ENCODE peak calls at places on chromosomes 1 and 21, in four cellular contexts. E, M, I and L are unnamed samples.

GRCh38 chr1:229342305-229342901 is 444 bp downstream of the CCSAP start:
- DNase-seq in E (peak; percentile 79), M (no peak), I (peak; percentile 89), L (peak; percentile 66)

GRCh38 chr1:63723618-63724017 is 50.2 kb upstream of the ROR1 start:
- DNase-seq in E (no peak), M (no peak), I (no peak), L (no peak)

GRCh38 chr1:201375169-201375568 is 2.3 kb downstream of the TNNT2 start:
- DNase-seq in E (no peak), M (no peak), I (no peak), L (no peak)

GRCh38 chr1:174692313-174692712 is 244.5 kb downstream of the GPR52 start:
- DNase-seq in E (no peak), M (no peak), I (no peak), L (no peak)

GRCh38 chr1:28010979-28011378 is 51.2 kb downstream of the XKR8 start:
- DNase-seq in E (no peak), M (no peak), I (no peak), L (no peak)

GRCh38 chr1:70431317-70431716 is 20.2 kb downstream of the CTH start:
- DNase-seq in E (no peak), M (no peak), I (no peak), L (no peak)

GRCh38 chr1:158969855-158970254 is 38.5 kb downstream of the PYHIN1 start:
- DNase-seq in E (no peak), M (no peak), I (no peak), L (no peak)

GRCh38 chr1:235649722-235650163 is at the start of gene GNG4:
- DNase-seq in E (no peak), M (no peak), I (peak; percentile 38), L (no peak)

GRCh38 chr1:225998560-225999226 is 450 bp downstream of the SDE2 start:
- DNase-seq in E (no peak), M (no peak), I (no peak), L (no peak)

GRCh38 chr1:221470000-221470698 is 271.7 kb downstream of the DUSP10 start:
- DNase-seq in E (no peak), M (no peak), I (no peak), L (no peak)

GRCh38 chr1:224700915-224701531 is 84.9 kb downstream of the CNIH3 start:
- DNase-seq in E (no peak), M (no peak), I (no peak), L (peak; percentile 44)

GRCh38 chr1:51168266-51168845 is 66.3 kb downstream of the C1orf185 start:
- DNase-seq in E (no peak), M (no peak), I (no peak), L (peak; percentile 32)

GRCh38 chr1:4752059-4752458 is 97.7 kb downstream of the AJAP1 start:
- DNase-seq in E (no peak), M (no peak), I (no peak), L (no peak)

GRCh38 chr1:230860617-230861384 is 7.5 kb downstream of the C1orf198 start:
- DNase-seq in E (no peak), M (no peak), I (no peak), L (peak; percentile 14)

GRCh38 chr1:210400043-210400840 is 71.5 kb downstream of the HHAT start:
- DNase-seq in E (peak; percentile 26), M (no peak), I (peak; percentile 54), L (peak; percentile 53)

GRCh38 chr1:193417420-193417819 is 231.0 kb upstream of the B3GALT2 start:
- DNase-seq in E (no peak), M (no peak), I (no peak), L (no peak)

GRCh38 chr21:44903054-44903685 is 17.5 kb downstream of the ITGB2 start:
- DNase-seq in E (no peak), M (no peak), I (no peak), L (no peak)

GRCh38 chr1:115123116-115123515 is 33.8 kb upstream of the TSPAN2 start:
- DNase-seq in E (no peak), M (peak; percentile 34), I (no peak), L (no peak)

GRCh38 chr21:37266515-37267221 is 466 bp downstream of the VPS26C start:
- DNase-seq in E (no peak), M (no peak), I (no peak), L (no peak)

GRCh38 chr1:156815307-156815826 is 1.3 kb downstream of the SH2D2A start:
- DNase-seq in E (peak; percentile 73), M (no peak), I (no peak), L (no peak)
- H3K4me3 ChIP-seq in E (no peak overlapping the region), M (peak overlapping the region; percentile 29), I (no peak overlapping the region), L (peak overlapping the region; percentile 57)

GRCh38 chr1:153544453-153545066 is 1.0 kb downstream of the S100A4 start:
- DNase-seq in E (no peak), M (peak; percentile 92), I (no peak), L (no peak)
- H3K4me3 ChIP-seq in E (peak overlapping the region; percentile 12), M (peak overlapping the region; percentile 61), I (no peak overlapping the region), L (peak overlapping the region; percentile 29)

DNA sequence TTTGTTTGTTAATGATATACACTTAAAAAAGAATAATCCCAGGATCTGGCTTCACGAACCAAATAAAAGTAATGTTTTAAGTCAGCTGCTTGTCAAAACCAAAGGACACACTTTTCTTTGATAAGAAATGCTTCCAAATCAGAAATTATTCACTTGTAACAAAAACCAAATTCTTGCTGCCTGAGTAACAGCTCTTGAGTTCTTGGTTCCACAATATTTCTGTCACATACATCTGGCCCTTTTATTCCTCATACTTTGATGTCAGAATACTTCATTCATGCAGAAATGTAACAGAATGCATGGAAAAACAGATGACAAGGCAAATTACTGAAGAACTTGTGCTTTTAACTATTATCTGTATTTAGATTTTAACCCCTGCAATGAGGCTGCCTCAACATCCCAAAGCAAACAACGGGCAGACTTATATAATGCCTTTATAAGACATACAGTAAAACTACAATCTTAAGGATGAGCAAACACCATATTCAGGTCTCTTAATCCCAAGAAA is 1.5 kb downstream of the VAMP4 start:
- DNase-seq in E (no peak), M (no peak), I (no peak), L (no peak)
- H3K4me3 ChIP-seq in E (no peak overlapping the region), M (no peak overlapping the region), I (no peak overlapping the region), L (no peak overlapping the region)

GRCh38 chr21:29305068-29305467 is 6.3 kb downstream of the BACH1 start:
- DNase-seq in E (no peak), M (no peak), I (no peak), L (no peak)
- H3K4me3 ChIP-seq in E (no peak overlapping the region), M (no peak overlapping the region), I (no peak overlapping the region), L (no peak overlapping the region)

GRCh38 chr1:34988147-34988546 is 3.0 kb upstream of the TMEM35B start:
- DNase-seq in E (no peak), M (no peak), I (no peak), L (no peak)
- H3K4me3 ChIP-seq in E (no peak overlapping the region), M (no peak overlapping the region), I (no peak overlapping the region), L (no peak overlapping the region)

DNA sequence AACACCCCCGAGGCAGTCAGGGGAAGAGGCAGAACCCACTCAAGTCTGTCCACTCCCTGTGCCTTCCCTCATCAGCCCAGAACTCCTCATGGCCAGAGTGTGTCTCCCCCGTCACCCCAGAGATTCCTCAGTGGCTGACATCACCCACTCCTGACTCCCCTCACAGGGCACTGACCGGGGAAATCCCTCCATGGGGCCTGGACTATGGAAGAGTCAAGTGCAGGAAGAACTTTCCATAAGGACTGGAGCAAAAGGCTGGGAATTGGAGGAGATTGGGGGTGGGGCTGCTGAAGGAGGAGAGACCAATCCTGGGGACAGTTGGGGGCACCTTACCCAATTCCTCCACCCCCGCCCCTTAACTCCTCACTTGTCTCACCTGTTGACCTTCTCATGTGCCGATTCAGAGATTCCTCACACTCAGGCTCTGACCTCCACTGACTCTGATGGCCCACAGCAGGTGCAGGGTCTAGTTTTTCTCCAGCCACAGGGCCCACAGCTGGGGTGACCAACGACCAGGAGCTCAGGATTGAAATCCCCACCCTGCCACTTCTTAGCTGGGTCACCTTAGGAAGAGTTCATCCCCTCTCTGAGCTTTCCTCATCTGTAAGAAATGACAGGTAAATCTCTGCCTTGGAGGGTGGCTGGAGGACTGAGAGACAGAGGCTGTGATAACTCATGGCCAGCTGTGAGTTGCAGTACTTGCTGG is 481 bp upstream of the EXTL1 start:
- DNase-seq in E (peak; percentile 24), M (no peak), I (no peak), L (no peak)
- H3K4me3 ChIP-seq in E (no peak overlapping the region), M (peak overlapping the region; percentile 27), I (no peak overlapping the region), L (no peak overlapping the region)

GRCh38 chr1:32757213-32757895 is 54.8 kb upstream of the SYNC start:
- DNase-seq in E (no peak), M (no peak), I (no peak), L (no peak)

GRCh38 chr1:32759521-32759980 is 57.0 kb upstream of the SYNC start:
- DNase-seq in E (no peak), M (no peak), I (peak; percentile 92), L (no peak)

GRCh38 chr1:32758795-32759430 is 56.3 kb upstream of the SYNC start:
- DNase-seq in E (no peak), M (no peak), I (no peak), L (no peak)

GRCh38 chr1:32759997-32760623 is 57.0 kb downstream of the YARS1 start:
- DNase-seq in E (peak; percentile 74), M (no peak), I (peak; percentile 96), L (no peak)

GRCh38 chr1:32758177-32758794 is 55.7 kb upstream of the SYNC start:
- DNase-seq in E (no peak), M (no peak), I (no peak), L (no peak)
- H3K4me3 ChIP-seq in E (no peak overlapping the region), M (no peak overlapping the region), I (no peak overlapping the region), L (no peak overlapping the region)

GRCh38 chr1:46538147-46538546 is 13.3 kb downstream of the KNCN start:
- DNase-seq in E (no peak), M (no peak), I (no peak), L (no peak)

GRCh38 chr1:46535063-46535462 is 16.4 kb downstream of the KNCN start:
- DNase-seq in E (no peak), M (no peak), I (no peak), L (no peak)

GRCh38 chr1:46539968-46540367 is 11.5 kb downstream of the KNCN start:
- DNase-seq in E (no peak), M (no peak), I (no peak), L (no peak)

GRCh38 chr1:46536527-46536926 is 14.9 kb downstream of the KNCN start:
- DNase-seq in E (no peak), M (no peak), I (no peak), L (no peak)

GRCh38 chr1:46537651-46538050 is 13.8 kb downstream of the KNCN start:
- DNase-seq in E (no peak), M (no peak), I (no peak), L (no peak)
- H3K4me3 ChIP-seq in E (no peak overlapping the region), M (no peak overlapping the region), I (no peak overlapping the region), L (no peak overlapping the region)

GRCh38 chr21:29407571-29407970 is 108.8 kb downstream of the BACH1 start:
- DNase-seq in E (no peak), M (no peak), I (no peak), L (no peak)
- H3K4me3 ChIP-seq in E (no peak overlapping the region), M (no peak overlapping the region), I (no peak overlapping the region), L (no peak overlapping the region)

DNA sequence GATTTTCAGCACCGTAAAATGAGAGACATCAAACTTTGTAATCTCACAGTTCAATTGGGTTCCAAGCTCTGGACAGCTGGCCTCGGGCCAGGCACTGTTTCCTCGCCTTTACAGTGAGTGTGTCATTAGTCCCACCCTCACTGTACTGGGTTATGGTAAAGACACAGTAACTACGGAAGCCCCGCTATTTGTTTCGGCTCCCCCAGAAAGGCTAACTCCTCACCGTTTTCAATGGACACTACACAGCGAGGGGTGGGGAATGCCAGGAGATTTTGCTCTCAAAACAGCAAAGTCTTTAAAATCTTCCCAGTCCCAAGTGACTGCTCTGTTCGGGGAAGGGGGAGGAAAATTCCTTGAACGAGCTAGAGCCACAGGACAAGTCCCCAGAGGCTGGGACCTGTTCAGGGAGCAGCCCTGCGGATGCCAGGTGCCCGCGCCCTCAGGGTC is 757 bp upstream of the SPSB1 start:
- DNase-seq in E (peak; percentile 64), M (no peak), I (peak; percentile 46), L (no peak)
- H3K4me3 ChIP-seq in E (peak overlapping the region; percentile 94), M (peak overlapping the region; percentile 94), I (peak overlapping the region; percentile 94), L (no peak overlapping the region)